ENCODE peak calls at places on chromosomes 2 and 18, in six cellular contexts. One of them, this sample, is unnamed.

GRCh38 chr2:231016576-231017249 is 20.6 kb upstream of the C2orf72 start:
- DNase-seq in AG04450: no peak
- DNase-seq in fibroblast of mammary gland: peak; percentile 4
- DNase-seq in breast epithelium: no peak
- DNase-seq in uterus: no peak
- DNase-seq in HCT116: no peak
- DNase-seq in this sample: no peak

GRCh38 chr18:58754544-58755068 is 83.3 kb downstream of the MALT1 start:
- DNase-seq in breast epithelium: no peak
- DNase-seq in uterus: no peak
- DNase-seq in HCT116: no peak
- DNase-seq in fibroblast of mammary gland: no peak
- DNase-seq in AG04450: no peak
- DNase-seq in this sample: peak; percentile 98

GRCh38 chr2:54597153-54597827 is 126.2 kb upstream of the EML6 start:
- DNase-seq in HCT116: no peak
- DNase-seq in breast epithelium: no peak
- DNase-seq in uterus: peak; percentile 65
- DNase-seq in fibroblast of mammary gland: no peak
- DNase-seq in AG04450: no peak
- DNase-seq in this sample: no peak

GRCh38 chr2:229610871-229611270 is 103.5 kb downstream of the DNER start:
- DNase-seq in fibroblast of mammary gland: no peak
- DNase-seq in breast epithelium: no peak
- DNase-seq in uterus: no peak
- DNase-seq in HCT116: no peak
- DNase-seq in AG04450: no peak
- DNase-seq in this sample: no peak

GRCh38 chr18:23650963-23651927 is 11.5 kb downstream of the ANKRD29 start:
- DNase-seq in HCT116: no peak
- DNase-seq in breast epithelium: no peak
- DNase-seq in fibroblast of mammary gland: peak; percentile 95
- DNase-seq in uterus: peak; percentile 29
- DNase-seq in AG04450: peak; percentile 11
- DNase-seq in this sample: peak; percentile 66

GRCh38 chr2:70133521-70134348 is 46.5 kb downstream of the PCBP1 start:
- DNase-seq in breast epithelium: no peak
- DNase-seq in uterus: no peak
- DNase-seq in AG04450: no peak
- DNase-seq in HCT116: no peak
- DNase-seq in fibroblast of mammary gland: no peak
- DNase-seq in this sample: peak; percentile 74

GRCh38 chr2:137693521-137693920 is 270.8 kb upstream of the HNMT start:
- DNase-seq in fibroblast of mammary gland: peak; percentile 12
- DNase-seq in HCT116: no peak
- DNase-seq in breast epithelium: no peak
- DNase-seq in AG04450: no peak
- DNase-seq in uterus: no peak
- DNase-seq in this sample: no peak

GRCh38 chr2:121804340-121804739 is 48.9 kb downstream of the TSN start:
- DNase-seq in uterus: no peak
- DNase-seq in AG04450: no peak
- DNase-seq in fibroblast of mammary gland: peak; percentile 9
- DNase-seq in HCT116: no peak
- DNase-seq in breast epithelium: no peak
- DNase-seq in this sample: no peak

GRCh38 chr2:47452761-47453160 is 49.8 kb downstream of the MSH2 start:
- DNase-seq in fibroblast of mammary gland: peak; percentile 10
- DNase-seq in HCT116: no peak
- DNase-seq in uterus: no peak
- DNase-seq in AG04450: no peak
- DNase-seq in breast epithelium: no peak
- DNase-seq in this sample: no peak

GRCh38 chr2:9565436-9566153 is 10.0 kb upstream of the ADAM17 start:
- DNase-seq in fibroblast of mammary gland: peak; percentile 96
- DNase-seq in HCT116: peak; percentile 80
- DNase-seq in breast epithelium: peak; percentile 62
- DNase-seq in AG04450: peak; percentile 79
- DNase-seq in uterus: peak; percentile 95
- DNase-seq in this sample: peak; percentile 93

GRCh38 chr2:123771928-123772632 is 253.0 kb upstream of the CNTNAP5 start:
- DNase-seq in breast epithelium: no peak
- DNase-seq in fibroblast of mammary gland: no peak
- DNase-seq in AG04450: no peak
- DNase-seq in uterus: no peak
- DNase-seq in HCT116: no peak
- DNase-seq in this sample: no peak

GRCh38 chr18:56756971-56757370 is 105.8 kb downstream of the WDR7 start:
- DNase-seq in AG04450: no peak
- DNase-seq in fibroblast of mammary gland: no peak
- DNase-seq in HCT116: no peak
- DNase-seq in uterus: no peak
- DNase-seq in breast epithelium: no peak
- DNase-seq in this sample: no peak

GRCh38 chr2:6865346-6866238 is at the start of gene CMPK2:
- DNase-seq in HCT116: no peak
- DNase-seq in breast epithelium: no peak
- DNase-seq in AG04450: no peak
- DNase-seq in fibroblast of mammary gland: peak; percentile 23
- DNase-seq in uterus: peak; percentile 57
- DNase-seq in this sample: peak; percentile 11

DNA sequence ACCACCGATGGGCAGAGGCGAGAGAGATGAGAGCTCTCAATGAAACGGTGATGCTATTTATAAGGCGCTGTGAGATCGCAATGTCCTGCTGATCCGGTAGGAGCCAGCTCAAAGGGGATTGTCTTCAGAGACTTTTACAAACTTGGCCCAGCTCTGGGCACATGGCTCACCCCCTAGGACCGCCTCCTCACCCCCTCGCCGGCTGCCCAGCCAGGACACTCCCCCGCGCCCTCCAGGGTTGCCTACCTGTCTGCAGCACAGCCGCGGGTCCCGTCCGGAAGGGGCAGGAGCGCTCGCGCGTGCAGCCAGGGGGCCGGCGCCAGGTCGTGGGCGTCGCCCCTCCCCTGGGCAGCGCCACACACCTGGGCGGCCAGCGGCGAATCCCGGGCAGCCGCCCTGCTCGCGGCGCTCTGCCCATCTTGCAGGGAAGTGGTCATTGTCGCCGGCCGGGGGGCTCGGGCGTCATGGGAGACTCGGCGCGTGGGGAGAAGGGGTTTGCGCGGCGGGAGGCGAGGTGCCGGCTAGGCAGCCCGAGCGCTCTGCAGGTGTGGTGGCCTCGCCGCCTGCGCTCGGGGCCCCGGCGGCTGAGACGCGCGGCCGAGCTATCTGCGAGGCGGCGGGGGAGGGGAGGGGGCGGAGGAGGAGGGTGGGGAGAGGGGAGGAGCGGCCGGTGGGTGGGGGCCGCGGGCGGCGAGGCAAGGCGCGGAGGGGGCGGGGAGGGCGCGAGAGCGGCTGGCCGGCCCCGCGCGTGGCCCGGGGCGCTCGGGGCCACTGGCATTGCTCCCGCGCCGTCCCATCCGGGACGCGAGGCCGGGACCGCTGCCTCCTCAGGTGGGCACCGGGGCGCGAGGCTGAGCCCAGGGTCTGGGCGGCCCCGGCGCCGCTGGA is at the start of gene GRB14:
- DNase-seq in breast epithelium: no peak
- DNase-seq in HCT116: peak; percentile 28
- DNase-seq in uterus: no peak
- DNase-seq in fibroblast of mammary gland: peak; percentile 14
- DNase-seq in AG04450: no peak
- DNase-seq in this sample: no peak
- TF ChIP-seq CTCF in breast epithelium: no peak
- TF ChIP-seq CTCF in HCT116: no peak
- TF ChIP-seq CTCF in uterus: no peak
- TF ChIP-seq CTCF in fibroblast of mammary gland: no peak
- TF ChIP-seq CTCF in AG04450: no peak
- TF ChIP-seq CTCF in this sample: no peak

GRCh38 chr2:11750422-11750821 is 4.0 kb downstream of the LPIN1 start:
- DNase-seq in fibroblast of mammary gland: peak; percentile 52
- DNase-seq in breast epithelium: no peak
- DNase-seq in AG04450: no peak
- DNase-seq in HCT116: no peak
- DNase-seq in uterus: no peak
- DNase-seq in this sample: no peak
- H3K4me3 ChIP-seq in fibroblast of mammary gland: no peak overlapping the region
- H3K4me3 ChIP-seq in breast epithelium: no peak overlapping the region
- H3K4me3 ChIP-seq in AG04450: no peak overlapping the region
- H3K4me3 ChIP-seq in HCT116: no peak overlapping the region
- H3K4me3 ChIP-seq in uterus: no peak overlapping the region
- H3K4me3 ChIP-seq in this sample: no peak overlapping the region

GRCh38 chr2:220192994-220193753 is 565.7 kb downstream of the SLC4A3 start:
- DNase-seq in breast epithelium: no peak
- DNase-seq in HCT116: no peak
- DNase-seq in fibroblast of mammary gland: no peak
- DNase-seq in uterus: no peak
- DNase-seq in AG04450: no peak
- DNase-seq in this sample: no peak
- TF ChIP-seq CTCF in breast epithelium: no peak
- TF ChIP-seq CTCF in HCT116: no peak
- TF ChIP-seq CTCF in fibroblast of mammary gland: no peak
- TF ChIP-seq CTCF in uterus: no peak
- TF ChIP-seq CTCF in AG04450: no peak
- TF ChIP-seq CTCF in this sample: no peak

DNA sequence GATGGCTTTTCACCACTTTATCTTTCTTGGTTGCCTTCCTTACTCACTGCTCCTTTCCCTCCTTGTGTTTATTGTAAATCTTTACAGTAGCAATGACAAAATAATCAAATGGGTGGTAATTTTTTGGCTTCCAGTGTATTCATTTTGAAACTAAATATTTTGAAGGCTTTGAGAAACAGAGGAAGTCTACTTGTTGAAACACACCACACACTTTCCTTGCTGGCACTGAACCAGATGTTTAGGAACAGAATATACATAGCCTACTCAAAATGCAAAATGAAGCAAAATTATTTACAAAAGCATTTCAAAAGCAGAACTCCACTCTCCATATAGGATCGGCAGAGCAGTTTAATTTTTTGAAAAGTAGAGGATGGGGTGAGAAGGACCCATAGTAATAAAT is 189.8 kb downstream of the LTBP1 start:
- DNase-seq in uterus: no peak
- DNase-seq in AG04450: no peak
- DNase-seq in fibroblast of mammary gland: peak; percentile 42
- DNase-seq in HCT116: no peak
- DNase-seq in breast epithelium: no peak
- DNase-seq in this sample: no peak
- H3K4me3 ChIP-seq in uterus: no peak overlapping the region
- H3K4me3 ChIP-seq in AG04450: peak overlapping the region; percentile 78
- H3K4me3 ChIP-seq in fibroblast of mammary gland: peak overlapping the region; percentile 90
- H3K4me3 ChIP-seq in HCT116: no peak overlapping the region
- H3K4me3 ChIP-seq in breast epithelium: no peak overlapping the region
- H3K4me3 ChIP-seq in this sample: peak overlapping the region; percentile 63

GRCh38 chr2:158510887-158511286 is 54.1 kb downstream of the PKP4 start:
- DNase-seq in HCT116: no peak
- DNase-seq in breast epithelium: no peak
- DNase-seq in uterus: no peak
- DNase-seq in fibroblast of mammary gland: no peak
- DNase-seq in AG04450: no peak
- DNase-seq in this sample: no peak

GRCh38 chr2:158511706-158512105 is 55.0 kb downstream of the PKP4 start:
- DNase-seq in uterus: no peak
- DNase-seq in breast epithelium: no peak
- DNase-seq in HCT116: no peak
- DNase-seq in AG04450: no peak
- DNase-seq in fibroblast of mammary gland: no peak
- DNase-seq in this sample: no peak

GRCh38 chr2:158509928-158510797 is 53.4 kb downstream of the PKP4 start:
- DNase-seq in fibroblast of mammary gland: peak; percentile 67
- DNase-seq in breast epithelium: no peak
- DNase-seq in AG04450: no peak
- DNase-seq in uterus: no peak
- DNase-seq in HCT116: no peak
- DNase-seq in this sample: no peak

GRCh38 chr2:158507679-158508078 is 50.9 kb downstream of the PKP4 start:
- DNase-seq in AG04450: no peak
- DNase-seq in HCT116: no peak
- DNase-seq in breast epithelium: no peak
- DNase-seq in uterus: no peak
- DNase-seq in fibroblast of mammary gland: no peak
- DNase-seq in this sample: no peak

DNA sequence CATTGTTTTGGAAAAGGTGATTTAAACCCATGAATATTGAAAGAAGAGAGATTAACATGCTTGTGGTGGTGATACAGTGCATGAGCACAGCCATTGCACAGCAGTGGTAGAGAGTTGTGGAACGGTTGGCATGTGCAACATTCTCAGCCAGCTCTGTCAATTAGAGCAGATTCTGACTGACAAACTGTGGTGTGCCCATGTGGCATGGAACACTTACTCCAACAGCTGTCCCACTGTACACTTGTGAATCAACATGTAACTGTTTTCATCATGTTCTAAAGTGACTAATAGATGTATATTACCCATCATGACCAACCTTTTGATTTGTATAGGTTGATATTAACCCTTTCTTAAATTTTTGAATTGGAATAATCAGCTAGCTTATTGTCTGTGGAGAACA is 55.6 kb downstream of the PKP4 start:
- DNase-seq in uterus: no peak
- DNase-seq in breast epithelium: no peak
- DNase-seq in HCT116: no peak
- DNase-seq in fibroblast of mammary gland: no peak
- DNase-seq in AG04450: no peak
- DNase-seq in this sample: no peak
- TF ChIP-seq CTCF in uterus: no peak
- TF ChIP-seq CTCF in breast epithelium: no peak
- TF ChIP-seq CTCF in HCT116: no peak
- TF ChIP-seq CTCF in fibroblast of mammary gland: no peak
- TF ChIP-seq CTCF in AG04450: no peak
- TF ChIP-seq CTCF in this sample: no peak

This sample was measured in astrocyte of the cerebellum.